ENCODE peak calls at places on chromosome 3, in five cellular contexts. R is IMR-90, W is mesenchymal stem cell, X is H9, K is H1. O is an unnamed sample. For H3K9me3, the result is how much of the 10 kb centered on the place peaks cover.

GRCh38 chr3:50490438-50490970 is 12.9 kb downstream of the CACNA2D2 start:
- DNase-seq in R (no peak), W (no peak), X (no peak), K (no peak), O (no peak)

GRCh38 chr3:55897573-55898224 is 410.6 kb upstream of the WNT5A start:
- DNase-seq in R (peak), W (peak), X (no peak), K (no peak), O (peak)

GRCh38 chr3:49298511-49298910 is 21.5 kb upstream of the C3orf62 start:
- DNase-seq in R (no peak), W (no peak), X (no peak), K (no peak), O (no peak)

GRCh38 chr3:188270423-188270972 is 116.5 kb downstream of the LPP start:
- DNase-seq in R (peak), W (peak), X (no peak), K (no peak), O (no peak)

GRCh38 chr3:170052398-170052797 is 14.6 kb downstream of the GPR160 start:
- DNase-seq in R (no peak), W (no peak), X (no peak), K (no peak), O (no peak)

GRCh38 chr3:62211675-62212429 is 161.5 kb downstream of the FEZF2 start:
- DNase-seq in R (no peak), W (no peak), X (no peak), K (no peak), O (no peak)

GRCh38 chr3:36124118-36124796 is 256.0 kb upstream of the STAC start:
- DNase-seq in R (peak), W (peak), X (peak), K (peak), O (peak)

GRCh38 chr3:150286390-150287147 is 121.5 kb upstream of the TSC22D2 start:
- DNase-seq in R (peak), W (peak), X (no peak), K (no peak), O (no peak)

GRCh38 chr3:87595798-87596197 is 319.4 kb upstream of the POU1F1 start:
- DNase-seq in R (no peak), W (no peak), X (no peak), K (no peak), O (no peak)

GRCh38 chr3:195897853-195898415 is 10.4 kb downstream of the TNK2 start:
- DNase-seq in R (no peak), W (no peak), X (no peak), K (no peak), O (no peak)

GRCh38 chr3:24477090-24477656 is 17.5 kb downstream of the THRB start:
- DNase-seq in R (no peak), W (no peak), X (peak), K (no peak), O (no peak)

GRCh38 chr3:189839576-189839975 is 208.4 kb downstream of the TP63 start:
- DNase-seq in R (peak), W (peak), X (no peak), K (no peak), O (no peak)

GRCh38 chr3:176795897-176796296 is 401.4 kb downstream of the TBL1XR1 start:
- DNase-seq in R (no peak), W (peak), X (no peak), K (no peak), O (no peak)

GRCh38 chr3:182837855-182838454 is 44.7 kb downstream of the ATP11B start:
- DNase-seq in R (peak), W (peak), X (no peak), K (no peak), O (no peak)

GRCh38 chr3:98512576-98512975 is 10.1 kb downstream of the CLDND1 start:
- DNase-seq in R (no peak), W (no peak), X (no peak), K (no peak), O (no peak)

GRCh38 chr3:57681691-57682090 is 11.2 kb downstream of the DENND6A start:
- DNase-seq in R (no peak), W (no peak), X (no peak), K (no peak), O (no peak)

GRCh38 chr3:147407495-147408179 is 1.3 kb upstream of the ZIC4 start:
- DNase-seq in R (no peak), W (no peak), X (no peak), K (no peak), O (no peak)
- H3K9me3 ChIP-seq in R (under half), W (under half), X (under half), K (under half), O (under half)

DNA sequence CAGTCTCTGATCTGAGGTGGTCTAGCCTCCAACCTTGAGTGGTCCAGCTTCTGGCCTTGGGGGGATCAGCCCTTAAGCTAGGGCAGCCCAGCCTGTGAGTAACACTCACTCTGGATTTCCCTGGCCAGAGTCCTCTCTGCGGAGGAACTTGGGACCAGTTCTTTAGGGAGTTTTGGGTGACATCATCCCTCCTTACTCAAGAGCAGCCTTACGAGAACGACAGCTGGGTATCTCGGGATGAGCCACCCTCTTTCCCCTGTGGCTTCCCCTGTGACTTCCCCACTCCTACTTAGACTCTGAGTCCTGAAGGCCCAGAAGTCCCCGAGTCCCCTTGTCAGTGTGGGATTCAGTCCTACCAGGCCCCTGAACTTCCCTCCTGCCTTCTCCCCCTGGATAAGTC is 10.2 kb upstream of the PLXND1 start:
- DNase-seq in R (peak), W (peak), X (no peak), K (no peak), O (no peak)
- H2AFZ ChIP-seq in R (peak), W (no peak), X (no peak), K (no peak), O (no peak)

GRCh38 chr3:135514064-135514455 is 451.5 kb upstream of the PPP2R3A start:
- DNase-seq in R (no peak), W (peak), X (no peak), K (no peak), O (no peak)
- H4K8ac ChIP-seq in R (peak), W (no peak), X (no peak), K (no peak), O (no peak)

DNA sequence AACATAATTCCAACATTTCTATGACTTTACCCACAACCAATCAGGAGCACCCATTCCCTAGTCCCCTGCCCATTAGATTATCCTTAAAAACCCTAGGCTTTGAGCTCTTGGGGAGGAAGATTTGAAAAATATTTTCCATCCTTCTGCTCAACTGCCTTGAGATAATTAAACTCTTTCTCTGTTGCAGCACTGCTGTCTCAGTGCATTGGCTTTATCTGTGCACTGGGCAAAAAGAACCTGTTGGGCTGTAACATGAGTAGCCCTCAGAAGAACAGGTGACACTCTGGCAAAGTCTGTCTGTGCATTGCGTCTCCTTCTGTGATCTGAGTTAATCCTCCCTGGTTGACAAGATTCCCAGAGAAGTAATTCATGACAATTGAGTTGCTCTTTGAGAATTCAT is 83.9 kb downstream of the ZMAT3 start:
- DNase-seq in R (no peak), W (no peak), X (no peak), K (no peak), O (no peak)
- H3K9me3 ChIP-seq in R (under half), W (under half), X (under half), K (under half), O (under half)

DNA sequence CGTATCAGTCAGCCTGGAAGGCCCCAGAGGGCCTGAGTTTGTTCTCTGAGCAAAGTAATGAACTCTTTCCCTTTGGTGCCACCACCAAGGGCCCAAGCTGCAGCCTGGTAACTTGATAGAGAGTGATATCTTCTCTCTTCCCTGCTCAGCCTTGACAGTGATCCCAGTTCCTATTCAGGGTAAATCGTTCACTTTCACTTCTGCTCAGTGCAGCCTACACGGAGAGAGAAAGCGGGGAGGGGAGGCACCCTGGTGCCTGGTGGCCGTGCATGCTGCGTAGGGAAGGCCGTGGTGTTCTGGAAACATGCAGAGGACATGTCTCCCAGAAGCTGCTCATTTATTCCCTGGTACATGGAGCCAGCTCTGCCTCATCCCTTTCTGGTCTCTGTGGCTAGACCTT is 54.9 kb downstream of the KIF9 start:
- DNase-seq in R (no peak), W (peak), X (no peak), K (no peak), O (no peak)
- H2AFZ ChIP-seq in R (peak), W (no peak), X (no peak), K (no peak), O (no peak)

O was measured in neuronal stem cell.